ENCODE peak calls at places on chromosome 1, in six cellular contexts. O is activated T-helper 1 cell treated with Interleukin-2 at 50 U/mL for 16 hours; G is GM12865; B is stomach; M is stimulated activated CD4-positive, alpha-beta T cell treated with anti-CD3 and anti-CD28 coated beads, Interleukin-2, amount 100 ng/mL, for 4 hours; W is breast epithelium. H is an unnamed sample.

GRCh38 chr1:85133565-85134159 is 67.2 kb downstream of the SYDE2 start:
- DNase-seq in O (no peak), G (no peak), B (no peak), M (no peak), W (no peak), H (no peak)

GRCh38 chr1:98205291-98206017 is 284.6 kb upstream of the DPYD start:
- DNase-seq in O (no peak), G (no peak), B (no peak), M (no peak), W (no peak), H (no peak)

GRCh38 chr1:109661391-109661790 is 5.5 kb downstream of the GSTM4 start:
- DNase-seq in O (no peak), G (no peak), B (no peak), M (no peak), W (no peak), H (no peak)

GRCh38 chr1:1013105-1013921 is at the start of gene ISG15:
- DNase-seq in O (peak; percentile 82), G (peak; percentile 93), B (peak; percentile 93), M (peak; percentile 86), W (peak; percentile 84), H (peak; percentile 84)

GRCh38 chr1:119829636-119830035 is 18.4 kb upstream of the REG4 start:
- DNase-seq in O (no peak), G (no peak), B (no peak), M (no peak), W (no peak), H (no peak)

GRCh38 chr1:25474439-25475047 is 43.8 kb downstream of the MACO1 start:
- DNase-seq in O (no peak), G (no peak), B (no peak), M (no peak), W (no peak), H (no peak)

GRCh38 chr1:170885551-170885950 is 49.8 kb upstream of the MROH9 start:
- DNase-seq in O (no peak), G (no peak), B (no peak), M (no peak), W (no peak), H (no peak)

GRCh38 chr1:8856689-8857412 is 21.6 kb downstream of the ENO1 start:
- DNase-seq in O (no peak), G (no peak), B (no peak), M (no peak), W (no peak), H (no peak)

GRCh38 chr1:204410764-204411450 is 710 bp downstream of the PPP1R15B start:
- DNase-seq in O (no peak), G (peak; percentile 64), B (peak; percentile 54), M (no peak), W (peak; percentile 64), H (peak; percentile 38)

GRCh38 chr1:39892611-39893595 is 8.8 kb downstream of the MYCL start:
- DNase-seq in O (no peak), G (no peak), B (peak; percentile 55), M (no peak), W (no peak), H (no peak)

GRCh38 chr1:17212487-17213121 is 7.7 kb downstream of the PADI1 start:
- DNase-seq in O (peak; percentile 33), G (no peak), B (peak; percentile 33), M (peak; percentile 11), W (no peak), H (no peak)

GRCh38 chr1:112887599-112888303 is 68.2 kb downstream of the SLC16A1 start:
- DNase-seq in O (no peak), G (no peak), B (no peak), M (no peak), W (no peak), H (no peak)

GRCh38 chr1:93552751-93553455 is 105.0 kb downstream of the FNBP1L start:
- DNase-seq in O (no peak), G (no peak), B (no peak), M (no peak), W (no peak), H (no peak)

GRCh38 chr1:173506437-173506836 is 29.3 kb downstream of the PRDX6 start:
- DNase-seq in O (no peak), G (peak; percentile 32), B (peak; percentile 56), M (no peak), W (no peak), H (no peak)